ENCODE peak calls at places on chromosomes 12 and 14, in nine cellular contexts. L is activated CD4-positive, alpha-beta T cell treated with anti-CD3 and anti-CD28 coated beads, Interleukin-2, amount 50 U/mL, for 48 hours; C is left colon; G is NCI-H1694 treated with DMSO at 0.1 percent for 48 hours; H is RWPE1; V is CD4-positive, alpha-beta memory T cell; T is amniotic stem cell; P is lower leg skin; J is stimulated activated CD4-positive, alpha-beta T cell treated with anti-CD3 and anti-CD28 coated beads, Interleukin-15, amount 100 ng/mL, for 1 hour. F is an unnamed sample.

GRCh38 chr12:110762891-110763290 is 20.2 kb upstream of the PPP1CC start:
- DNase-seq in P (no peak), T (no peak), G (no peak), H (no peak), J (no peak), L (no peak), V (no peak), C (no peak), F (no peak)

GRCh38 chr12:95802482-95803264 is 12.1 kb upstream of the NTN4 start:
- DNase-seq in J (no peak), G (no peak), C (peak; percentile 17), P (no peak), L (no peak), T (peak; percentile 65), V (no peak), H (peak; percentile 88), F (no peak)

GRCh38 chr12:26126340-26127284 is 1.8 kb upstream of the BHLHE41 start:
- DNase-seq in T (peak; percentile 80), G (no peak), C (peak; percentile 87), V (peak; percentile 13), J (no peak), P (peak; percentile 75), H (peak; percentile 74), L (peak; percentile 51), F (peak; percentile 27)

GRCh38 chr12:57744194-57744776 is 554 bp upstream of the TSPAN31 start:
- DNase-seq in H (peak; percentile 88), J (no peak), L (peak; percentile 80), T (peak; percentile 59), P (peak; percentile 72), G (no peak), C (peak; percentile 81), V (no peak), F (peak; percentile 70)

GRCh38 chr12:102427542-102427923 is 52.8 kb downstream of the IGF1 start:
- DNase-seq in G (peak; percentile 83), L (no peak), T (no peak), H (no peak), J (no peak), V (no peak), P (no peak), C (no peak), F (no peak)

GRCh38 chr14:71532349-71532748 is 399.9 kb upstream of the RGS6 start:
- DNase-seq in C (no peak), T (no peak), H (no peak), P (no peak), L (no peak), G (no peak), J (no peak), V (no peak), F (no peak)

GRCh38 chr12:60842166-60842565 is 1246.3 kb downstream of the SLC16A7 start:
- DNase-seq in V (no peak), C (no peak), H (no peak), J (no peak), G (no peak), T (no peak), P (no peak), L (no peak), F (no peak)

GRCh38 chr12:27221625-27222387 is 22.3 kb upstream of the STK38L start:
- DNase-seq in C (no peak), L (no peak), G (no peak), P (no peak), J (no peak), H (no peak), T (no peak), V (no peak), F (no peak)

GRCh38 chr12:12909228-12909994 is 18.0 kb downstream of the GPRC5A start:
- DNase-seq in T (no peak), P (no peak), C (no peak), G (no peak), J (no peak), H (no peak), L (no peak), V (no peak), F (no peak)

GRCh38 chr14:91413547-91414474 is 3.8 kb downstream of the CCDC88C start:
- DNase-seq in G (no peak), C (peak; percentile 74), J (no peak), P (no peak), H (peak; percentile 39), V (peak; percentile 50), T (no peak), L (no peak), F (no peak)

GRCh38 chr12:48814313-48815280 is 3.7 kb upstream of the CACNB3 start:
- DNase-seq in C (peak; percentile 93), V (peak; percentile 63), J (peak; percentile 51), T (peak; percentile 70), H (peak; percentile 82), G (peak; percentile 22), P (peak; percentile 73), L (peak; percentile 86), F (no peak)

GRCh38 chr12:44377443-44378160 is 498.5 kb downstream of the NELL2 start:
- DNase-seq in V (no peak), G (peak; percentile 84), T (no peak), C (no peak), J (no peak), H (no peak), L (no peak), P (no peak), F (no peak)

GRCh38 chr12:53932915-53933314 is 5.7 kb upstream of the HOXC13 start:
- DNase-seq in V (no peak), H (no peak), T (no peak), P (no peak), J (no peak), L (no peak), C (no peak), G (no peak), F (no peak)

GRCh38 chr14:54226103-54226502 is 170.7 kb upstream of the CDKN3 start:
- DNase-seq in G (no peak), H (no peak), P (no peak), J (no peak), C (no peak), V (no peak), L (no peak), T (no peak), F (no peak)

GRCh38 chr12:2640709-2641108 is 154.1 kb upstream of the FKBP4 start:
- DNase-seq in C (no peak), L (peak; percentile 30), H (peak; percentile 88), P (peak; percentile 46), J (no peak), T (peak; percentile 90), G (no peak), V (no peak), F (peak; percentile 79)

GRCh38 chr12:17371491-17372290 is 718.3 kb downstream of the RERGL start:
- DNase-seq in L (no peak), V (no peak), C (no peak), T (no peak), H (no peak), G (no peak), J (no peak), P (no peak), F (no peak)

GRCh38 chr12:118120579-118121363 is 15.2 kb upstream of the PEBP1 start:
- DNase-seq in C (peak; percentile 89), G (peak; percentile 35), L (peak; percentile 73), P (peak; percentile 67), H (peak; percentile 92), V (peak; percentile 59), T (peak; percentile 39), J (peak; percentile 25), F (no peak)

GRCh38 chr14:100147181-100147631 is 12.2 kb downstream of the DEGS2 start:
- DNase-seq in G (no peak), T (no peak), J (peak; percentile 20), C (peak; percentile 48), L (peak; percentile 50), P (no peak), H (no peak), V (peak; percentile 73), F (no peak)

GRCh38 chr12:58189030-58189429 is 247.7 kb downstream of the ATP23 start:
- DNase-seq in T (no peak), C (no peak), G (no peak), P (no peak), J (no peak), H (no peak), L (no peak), V (no peak), F (no peak)

GRCh38 chr14:83372271-83372670 is 1838.6 kb upstream of the SEL1L start:
- DNase-seq in T (no peak), H (no peak), P (no peak), G (no peak), J (no peak), C (no peak), L (no peak), V (no peak), F (no peak)

F was measured in thoracic aorta.